ENCODE peak calls at places on chromosomes 4 and X, in four cellular contexts. N is adrenal gland, E is A549, T is lower leg skin. F is an unnamed sample.

GRCh38 chrX:131979116-131979515 is 44.0 kb upstream of the STK26 start:
- DNase-seq in T (no peak), N (no peak), E (no peak), F (no peak)

GRCh38 chr4:54498661-54499111 is 159.1 kb upstream of the KIT start:
- DNase-seq in N (no peak), E (no peak), T (no peak), F (no peak)

GRCh38 chrX:8783100-8784098 is 17.8 kb downstream of the FAM9A start:
- DNase-seq in T (no peak), N (peak), E (peak), F (peak)

GRCh38 chrX:18160369-18160768 is 60.3 kb downstream of the BEND2 start:
- DNase-seq in N (no peak), T (no peak), E (no peak), F (no peak)

GRCh38 chrX:12210196-12210815 is 72.0 kb downstream of the FRMPD4 start:
- DNase-seq in T (no peak), N (no peak), E (peak), F (no peak)

GRCh38 chrX:115952417-115953092 is 218.0 kb upstream of the AGTR2 start:
- DNase-seq in T (no peak), E (no peak), N (no peak), F (no peak)

GRCh38 chr4:139956436-139957107 is 197.4 kb downstream of the MAML3 start:
- DNase-seq in T (no peak), N (no peak), E (no peak), F (no peak)

GRCh38 chr4:107794001-107794400 is 30.7 kb upstream of the SGMS2 start:
- DNase-seq in E (no peak), T (no peak), N (no peak), F (no peak)

GRCh38 chr4:16725252-16725651 is 173.2 kb downstream of the LDB2 start:
- DNase-seq in E (no peak), N (no peak), T (no peak), F (no peak)
- TF ChIP-seq POLR2A in E (no peak), N (no peak), T (no peak), F (no peak)

DNA sequence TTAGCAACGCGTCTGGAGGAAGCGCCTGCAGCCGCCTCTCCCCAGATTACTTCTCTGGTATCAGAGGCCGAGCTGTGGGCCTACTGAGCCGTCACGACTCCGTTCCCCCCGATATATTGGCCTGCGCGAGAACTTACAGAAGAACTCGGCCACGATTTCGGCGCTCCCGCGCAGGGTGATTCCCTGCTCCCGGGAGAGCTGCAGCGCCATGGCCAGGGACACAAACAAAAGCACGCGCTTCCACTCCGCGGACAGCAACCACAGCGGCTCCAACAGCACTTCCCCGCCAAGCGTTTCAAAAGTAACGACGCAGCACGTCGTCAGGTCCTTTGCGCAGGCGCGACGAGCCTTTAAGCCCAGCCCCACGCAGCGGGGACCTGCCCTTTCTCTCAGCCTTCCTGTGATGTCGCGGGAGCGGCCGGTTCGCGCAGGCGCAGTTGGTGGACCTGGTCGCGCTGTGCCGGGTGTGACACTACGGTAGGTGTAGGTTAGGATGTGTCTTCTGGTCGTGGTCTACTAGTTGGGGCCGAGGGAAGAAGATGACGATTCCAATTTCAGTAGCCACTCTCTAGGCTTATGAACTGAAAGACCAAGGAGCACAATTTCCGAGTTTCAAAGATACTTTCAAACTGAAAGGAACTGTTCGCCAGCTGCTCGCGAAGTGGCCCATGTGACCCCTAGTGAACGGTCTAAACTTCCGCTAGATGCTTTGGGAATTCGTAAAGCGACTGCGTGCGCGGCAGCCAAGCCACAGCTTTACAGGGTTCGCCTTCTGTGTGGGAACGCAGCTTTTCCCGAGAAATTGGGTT is at the start of gene MAD2L1:
- DNase-seq in N (peak), T (peak), E (peak), F (peak)
- TF ChIP-seq POLR2A in N (peak), T (peak), E (peak), F (peak)

DNA sequence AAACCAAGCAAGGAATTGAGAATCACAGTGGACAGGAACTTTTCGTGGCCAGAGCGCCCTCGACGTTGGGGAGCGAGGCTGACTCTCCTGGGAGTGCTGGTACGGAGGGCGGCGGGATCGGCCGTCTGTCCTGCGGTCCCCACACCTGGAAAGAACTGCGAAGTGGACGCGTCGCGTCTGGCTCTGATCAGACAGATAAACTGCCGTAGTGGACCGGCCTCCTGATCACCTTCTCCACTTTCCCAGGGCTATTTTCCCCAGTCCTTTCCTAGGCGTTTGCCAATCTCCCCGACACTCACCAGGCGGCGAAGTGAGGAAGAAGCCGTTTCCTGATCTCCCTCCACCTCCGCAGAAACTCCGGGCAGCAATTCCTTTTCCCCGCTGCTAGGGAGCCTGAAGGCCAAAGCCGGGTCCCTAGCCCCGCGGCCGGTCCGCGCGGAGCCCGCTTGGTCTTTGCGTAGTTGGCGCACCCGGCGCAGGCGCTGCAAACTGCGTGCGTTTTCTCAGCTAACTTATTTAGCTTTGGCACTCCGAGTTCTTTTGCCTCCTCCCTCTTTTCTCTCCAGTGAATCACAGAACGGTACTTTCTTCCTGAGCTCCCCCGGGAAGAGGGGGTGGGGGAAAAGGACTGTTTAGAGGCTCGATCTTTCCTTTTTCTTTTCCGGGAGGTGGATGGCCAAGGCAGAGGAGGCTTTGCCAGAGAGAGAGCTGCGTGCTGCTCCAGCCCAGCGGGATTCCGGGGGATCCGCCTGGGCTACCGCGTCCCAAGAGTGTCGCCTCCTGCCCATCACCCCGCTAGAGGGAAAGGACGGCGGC is at the start of gene ARSJ:
- DNase-seq in T (peak), N (peak), E (peak), F (no peak)
- TF ChIP-seq POLR2A in T (no peak), N (peak), E (no peak), F (no peak)

DNA sequence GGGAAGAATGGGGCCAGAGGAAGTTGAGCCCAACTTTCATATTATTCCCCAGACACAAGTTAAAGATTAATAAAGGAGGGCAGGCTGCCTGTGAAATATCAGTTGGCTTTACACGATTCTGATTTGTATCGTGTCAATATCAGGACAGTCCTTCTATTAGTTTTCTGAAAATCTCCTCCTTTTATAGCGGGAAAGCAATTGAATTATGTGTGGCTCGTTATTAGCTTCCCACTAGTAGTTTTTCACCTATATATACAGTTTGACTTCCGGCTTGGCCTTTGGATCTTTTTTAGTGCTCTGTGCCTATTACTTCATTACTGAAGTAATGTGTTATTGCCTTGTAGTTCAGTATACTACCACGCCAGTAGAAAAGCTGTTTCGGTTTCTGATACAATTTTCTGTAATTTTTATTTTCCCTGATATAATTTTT is 1.8 kb downstream of the PDLIM5 start:
- DNase-seq in T (no peak), N (no peak), E (no peak), F (no peak)
- TF ChIP-seq POLR2A in T (no peak), N (no peak), E (no peak), F (no peak)

GRCh38 chrX:129981752-129982299 is 609 bp upstream of the BCORL1 start:
- DNase-seq in E (no peak), T (no peak), N (peak), F (no peak)

GRCh38 chrX:129980043-129980442 is 2.4 kb upstream of the BCORL1 start:
- DNase-seq in T (no peak), N (peak), E (no peak), F (no peak)

GRCh38 chrX:129981207-129981553 is 1.3 kb upstream of the BCORL1 start:
- DNase-seq in T (no peak), N (no peak), E (no peak), F (no peak)

GRCh38 chrX:129979207-129979920 is 3.1 kb upstream of the BCORL1 start:
- DNase-seq in N (no peak), E (no peak), T (no peak), F (no peak)

GRCh38 chrX:129980540-129981206 is 1.8 kb upstream of the BCORL1 start:
- DNase-seq in E (no peak), T (no peak), N (peak), F (peak)
- TF ChIP-seq POLR2A in E (peak), T (no peak), N (no peak), F (no peak)

GRCh38 chr4:161696957-161697356 is 466.8 kb downstream of the FSTL5 start:
- DNase-seq in T (no peak), E (no peak), N (no peak), F (no peak)
- TF ChIP-seq POLR2A in T (no peak), E (no peak), N (no peak), F (no peak)

DNA sequence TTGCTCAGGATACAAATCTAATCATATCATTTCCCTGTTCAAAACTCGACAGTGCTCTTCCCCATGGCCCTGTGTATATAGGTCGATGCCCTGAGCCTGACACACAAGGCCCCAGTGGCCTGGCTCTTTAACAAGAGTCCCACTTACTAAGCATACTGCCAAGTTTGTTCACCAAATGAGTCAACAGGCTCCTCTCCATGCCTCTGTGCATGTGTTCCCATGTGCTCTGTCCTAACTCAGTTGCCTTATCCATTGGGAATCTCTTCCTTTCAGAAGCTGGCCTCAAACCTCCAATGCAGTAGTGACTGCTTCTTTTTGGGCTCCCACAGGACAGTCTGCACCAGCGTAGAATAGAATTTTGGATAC is 18.9 kb upstream of the CXCR3 start:
- DNase-seq in E (no peak), N (no peak), T (no peak), F (no peak)
- TF ChIP-seq POLR2A in E (no peak), N (no peak), T (no peak), F (no peak)

DNA sequence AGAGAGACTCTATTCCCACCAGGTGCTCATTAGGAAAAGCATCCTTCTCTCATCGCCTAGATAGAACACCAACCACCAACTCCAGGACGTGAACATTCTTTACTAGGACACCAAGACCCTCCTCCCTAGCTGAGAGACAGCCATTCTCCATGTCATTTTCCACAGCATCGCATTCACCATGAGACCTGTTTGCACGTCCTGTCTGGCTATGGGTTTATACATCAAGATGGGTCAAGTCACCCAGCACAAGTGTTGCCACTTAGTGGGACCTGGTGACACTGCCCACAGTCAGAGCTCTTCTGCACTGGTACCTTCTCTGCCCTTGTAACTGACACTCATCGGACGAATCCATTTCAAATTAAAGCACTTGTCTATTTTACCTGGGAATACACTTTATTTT is 17.5 kb downstream of the LRP2BP start:
- DNase-seq in T (no peak), N (no peak), E (no peak), F (no peak)
- TF ChIP-seq POLR2A in T (no peak), N (no peak), E (no peak), F (no peak)